ENCODE peak calls at places on chromosomes 12 and 14, in five cellular contexts. One of them, this sample, is unnamed.

GRCh38 chr12:114371250-114371649 is 34.7 kb downstream of the TBX5 start:
- DNase-seq in cardiac muscle cell: no peak
- DNase-seq in tibial artery: no peak
- DNase-seq in HCT116: no peak
- DNase-seq in heart right ventricle: no peak
- DNase-seq in this sample: no peak

GRCh38 chr14:31934767-31935266 is 142.3 kb upstream of the ARHGAP5 start:
- DNase-seq in cardiac muscle cell: peak
- DNase-seq in tibial artery: no peak
- DNase-seq in HCT116: peak
- DNase-seq in heart right ventricle: no peak
- DNase-seq in this sample: peak

GRCh38 chr14:41922014-41922413 is 315.3 kb downstream of the LRFN5 start:
- DNase-seq in cardiac muscle cell: no peak
- DNase-seq in tibial artery: no peak
- DNase-seq in HCT116: no peak
- DNase-seq in heart right ventricle: no peak
- DNase-seq in this sample: no peak

GRCh38 chr12:6817662-6818157 is 3.9 kb upstream of the GPR162 start:
- DNase-seq in cardiac muscle cell: no peak
- DNase-seq in tibial artery: no peak
- DNase-seq in HCT116: no peak
- DNase-seq in heart right ventricle: no peak
- DNase-seq in this sample: no peak

GRCh38 chr12:52585001-52585400 is 11.4 kb upstream of the KRT74 start:
- DNase-seq in cardiac muscle cell: no peak
- DNase-seq in tibial artery: peak
- DNase-seq in HCT116: no peak
- DNase-seq in heart right ventricle: no peak
- DNase-seq in this sample: no peak

GRCh38 chr12:108191938-108192337 is 62.9 kb downstream of the WSCD2 start:
- DNase-seq in cardiac muscle cell: no peak
- DNase-seq in tibial artery: no peak
- DNase-seq in HCT116: no peak
- DNase-seq in heart right ventricle: no peak
- DNase-seq in this sample: no peak

GRCh38 chr14:50666772-50667490 is 1.2 kb downstream of the SAV1 start:
- DNase-seq in cardiac muscle cell: peak
- DNase-seq in tibial artery: peak
- DNase-seq in HCT116: no peak
- DNase-seq in heart right ventricle: no peak
- DNase-seq in this sample: no peak

GRCh38 chr14:29197557-29197956 is 431.0 kb downstream of the FOXG1 start:
- DNase-seq in cardiac muscle cell: no peak
- DNase-seq in tibial artery: no peak
- DNase-seq in HCT116: no peak
- DNase-seq in heart right ventricle: no peak
- DNase-seq in this sample: no peak

GRCh38 chr12:1593232-1594044 is 943 bp downstream of the FBXL14 start:
- DNase-seq in cardiac muscle cell: no peak
- DNase-seq in tibial artery: no peak
- DNase-seq in HCT116: no peak
- DNase-seq in heart right ventricle: peak
- DNase-seq in this sample: peak

GRCh38 chr12:10196210-10196609 is 16.5 kb upstream of the GABARAPL1 start:
- DNase-seq in cardiac muscle cell: no peak
- DNase-seq in tibial artery: no peak
- DNase-seq in HCT116: no peak
- DNase-seq in heart right ventricle: no peak
- DNase-seq in this sample: no peak

GRCh38 chr14:101412741-101413140 is 148.6 kb upstream of the DIO3 start:
- DNase-seq in cardiac muscle cell: no peak
- DNase-seq in tibial artery: no peak
- DNase-seq in HCT116: peak
- DNase-seq in heart right ventricle: no peak
- DNase-seq in this sample: peak

GRCh38 chr14:90093942-90094595 is 32.3 kb downstream of the KCNK13 start:
- DNase-seq in cardiac muscle cell: peak
- DNase-seq in tibial artery: no peak
- DNase-seq in HCT116: no peak
- DNase-seq in heart right ventricle: no peak
- DNase-seq in this sample: peak

GRCh38 chr14:35879654-35880249 is 53.6 kb downstream of the BRMS1L start:
- DNase-seq in cardiac muscle cell: peak
- DNase-seq in tibial artery: no peak
- DNase-seq in HCT116: peak
- DNase-seq in heart right ventricle: no peak
- DNase-seq in this sample: peak
- H3K27ac ChIP-seq in cardiac muscle cell: no peak
- H3K27ac ChIP-seq in tibial artery: no peak
- H3K27ac ChIP-seq in HCT116: no peak
- H3K27ac ChIP-seq in heart right ventricle: no peak
- H3K27ac ChIP-seq in this sample: no peak

GRCh38 chr12:111488271-111488670 is 82.5 kb downstream of the SH2B3 start:
- DNase-seq in cardiac muscle cell: peak
- DNase-seq in tibial artery: peak
- DNase-seq in HCT116: no peak
- DNase-seq in heart right ventricle: peak
- DNase-seq in this sample: no peak

DNA sequence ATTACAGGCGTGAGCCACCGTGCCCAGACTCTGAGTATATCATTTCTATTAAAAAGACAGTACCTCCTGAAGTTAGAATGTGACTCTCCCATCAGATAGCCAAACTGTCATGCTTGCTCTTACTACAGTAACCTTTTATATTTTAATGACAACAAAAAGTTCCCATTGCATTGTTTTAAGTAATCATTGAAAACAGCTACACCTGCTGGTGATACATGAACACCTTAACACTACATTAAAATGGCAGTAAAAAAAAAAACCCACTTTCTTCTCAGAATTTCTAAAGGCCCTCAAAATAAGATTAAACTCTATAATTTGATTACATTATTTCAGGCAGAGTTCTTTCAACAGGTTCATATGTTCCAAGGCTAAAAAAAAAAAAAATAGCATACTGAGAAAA is 76.7 kb downstream of the SH2B3 start:
- DNase-seq in cardiac muscle cell: no peak
- DNase-seq in tibial artery: no peak
- DNase-seq in HCT116: no peak
- DNase-seq in heart right ventricle: no peak
- DNase-seq in this sample: peak
- TF ChIP-seq CTCF in cardiac muscle cell: peak
- TF ChIP-seq CTCF in tibial artery: no peak
- TF ChIP-seq CTCF in HCT116: peak
- TF ChIP-seq CTCF in heart right ventricle: peak
- TF ChIP-seq CTCF in this sample: peak

GRCh38 chr12:58296818-58297217 is 355.5 kb downstream of the ATP23 start:
- DNase-seq in cardiac muscle cell: no peak
- DNase-seq in tibial artery: no peak
- DNase-seq in HCT116: no peak
- DNase-seq in heart right ventricle: no peak
- DNase-seq in this sample: no peak

GRCh38 chr12:58302487-58303011 is 361.2 kb downstream of the ATP23 start:
- DNase-seq in cardiac muscle cell: peak
- DNase-seq in tibial artery: no peak
- DNase-seq in HCT116: no peak
- DNase-seq in heart right ventricle: no peak
- DNase-seq in this sample: no peak

GRCh38 chr12:58301337-58302122 is 360.2 kb downstream of the ATP23 start:
- DNase-seq in cardiac muscle cell: no peak
- DNase-seq in tibial artery: no peak
- DNase-seq in HCT116: no peak
- DNase-seq in heart right ventricle: no peak
- DNase-seq in this sample: no peak

GRCh38 chr12:58298793-58299192 is 357.4 kb downstream of the ATP23 start:
- DNase-seq in cardiac muscle cell: no peak
- DNase-seq in tibial artery: no peak
- DNase-seq in HCT116: no peak
- DNase-seq in heart right ventricle: no peak
- DNase-seq in this sample: no peak

GRCh38 chr12:58299371-58299770 is 358.0 kb downstream of the ATP23 start:
- DNase-seq in cardiac muscle cell: no peak
- DNase-seq in tibial artery: no peak
- DNase-seq in HCT116: no peak
- DNase-seq in heart right ventricle: no peak
- DNase-seq in this sample: no peak
- H3K27ac ChIP-seq in cardiac muscle cell: no peak
- H3K27ac ChIP-seq in tibial artery: no peak
- H3K27ac ChIP-seq in HCT116: no peak
- H3K27ac ChIP-seq in heart right ventricle: no peak
- H3K27ac ChIP-seq in this sample: no peak

DNA sequence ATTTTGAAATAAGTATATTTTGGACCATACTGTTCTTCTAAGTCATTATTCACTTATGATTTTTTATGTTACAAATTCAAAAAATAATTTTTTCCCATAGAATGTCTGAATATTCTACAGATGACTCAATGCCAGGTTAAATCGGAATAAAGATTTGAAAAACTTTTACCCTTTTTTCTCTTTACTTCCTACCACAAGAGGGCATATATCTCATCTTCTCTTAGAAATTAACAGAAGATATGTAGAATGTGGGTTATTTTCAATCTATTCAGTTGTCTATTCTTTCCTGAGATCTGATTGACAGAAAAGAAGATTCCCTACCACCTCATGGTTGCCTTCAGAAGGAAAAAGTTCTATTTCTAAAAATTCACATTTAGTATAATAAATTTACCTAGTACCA is 53.0 kb upstream of the KITLG start:
- DNase-seq in cardiac muscle cell: no peak
- DNase-seq in tibial artery: no peak
- DNase-seq in HCT116: no peak
- DNase-seq in heart right ventricle: no peak
- DNase-seq in this sample: peak
- TF ChIP-seq CTCF in cardiac muscle cell: peak
- TF ChIP-seq CTCF in tibial artery: no peak
- TF ChIP-seq CTCF in HCT116: peak
- TF ChIP-seq CTCF in heart right ventricle: peak
- TF ChIP-seq CTCF in this sample: peak

GRCh38 chr12:25130741-25131188 is 64.2 kb downstream of the DNAI7 start:
- DNase-seq in cardiac muscle cell: peak
- DNase-seq in tibial artery: no peak
- DNase-seq in HCT116: peak
- DNase-seq in heart right ventricle: no peak
- DNase-seq in this sample: peak

GRCh38 chr12:25131270-25131669 is 63.7 kb downstream of the DNAI7 start:
- DNase-seq in cardiac muscle cell: no peak
- DNase-seq in tibial artery: no peak
- DNase-seq in HCT116: no peak
- DNase-seq in heart right ventricle: no peak
- DNase-seq in this sample: no peak

GRCh38 chr12:25135531-25136154 is 59.3 kb downstream of the DNAI7 start:
- DNase-seq in cardiac muscle cell: no peak
- DNase-seq in tibial artery: no peak
- DNase-seq in HCT116: peak
- DNase-seq in heart right ventricle: no peak
- DNase-seq in this sample: peak
- H3K27ac ChIP-seq in cardiac muscle cell: no peak
- H3K27ac ChIP-seq in tibial artery: no peak
- H3K27ac ChIP-seq in HCT116: no peak
- H3K27ac ChIP-seq in heart right ventricle: no peak
- H3K27ac ChIP-seq in this sample: no peak

DNA sequence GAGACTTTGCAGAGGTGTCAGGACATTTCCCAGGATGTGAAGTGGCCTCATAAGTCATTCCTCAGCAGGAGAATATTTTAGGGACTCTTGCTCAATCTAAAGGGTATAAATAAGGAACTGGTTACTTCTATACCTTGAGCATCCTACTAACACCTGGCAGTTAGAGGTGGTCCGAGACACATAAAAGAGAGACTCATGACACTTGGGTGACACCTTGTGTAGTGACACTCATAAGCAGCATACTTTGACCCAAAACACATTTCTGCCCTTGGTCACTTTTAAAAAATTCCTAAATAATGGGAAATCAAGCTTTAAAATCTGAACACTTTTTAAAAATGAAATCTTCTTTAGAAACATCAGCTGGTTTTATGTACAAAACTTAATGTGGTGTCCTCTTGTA is 118.4 kb downstream of the KCNMB4 start:
- DNase-seq in cardiac muscle cell: no peak
- DNase-seq in tibial artery: no peak
- DNase-seq in HCT116: no peak
- DNase-seq in heart right ventricle: no peak
- DNase-seq in this sample: no peak
- TF ChIP-seq CTCF in cardiac muscle cell: no peak
- TF ChIP-seq CTCF in tibial artery: no peak
- TF ChIP-seq CTCF in HCT116: no peak
- TF ChIP-seq CTCF in heart right ventricle: no peak
- TF ChIP-seq CTCF in this sample: no peak